ENCODE peak calls at places on chromosomes 2 and 18, in five cellular contexts. One of them, this sample, is unnamed. For H3K4me1, the result is how much of the 10 kb centered on the place peaks cover.

GRCh38 chr2:230054079-230054478 is 14.6 kb downstream of the SLC16A14 start:
- DNase-seq in colonic mucosa: no peak
- DNase-seq in body of pancreas: no peak
- DNase-seq in endothelial cell of umbilical vein: no peak
- DNase-seq in pancreas: no peak
- DNase-seq in this sample: no peak

GRCh38 chr18:27363918-27364317 is 178.8 kb upstream of the CHST9 start:
- DNase-seq in colonic mucosa: no peak
- DNase-seq in body of pancreas: no peak
- DNase-seq in endothelial cell of umbilical vein: no peak
- DNase-seq in pancreas: no peak
- DNase-seq in this sample: no peak

GRCh38 chr2:133253793-133254192 is 314.5 kb downstream of the NCKAP5 start:
- DNase-seq in colonic mucosa: no peak
- DNase-seq in body of pancreas: no peak
- DNase-seq in endothelial cell of umbilical vein: no peak
- DNase-seq in pancreas: no peak
- DNase-seq in this sample: no peak

GRCh38 chr18:37805773-37806380 is 240.3 kb upstream of the CELF4 start:
- DNase-seq in colonic mucosa: no peak
- DNase-seq in body of pancreas: no peak
- DNase-seq in endothelial cell of umbilical vein: no peak
- DNase-seq in pancreas: no peak
- DNase-seq in this sample: no peak

GRCh38 chr2:34806891-34807290 is 1207.8 kb upstream of the FAM98A start:
- DNase-seq in colonic mucosa: no peak
- DNase-seq in body of pancreas: no peak
- DNase-seq in endothelial cell of umbilical vein: no peak
- DNase-seq in pancreas: no peak
- DNase-seq in this sample: no peak

GRCh38 chr2:196399736-196400691 is 228.6 kb upstream of the STK17B start:
- DNase-seq in colonic mucosa: no peak
- DNase-seq in body of pancreas: no peak
- DNase-seq in endothelial cell of umbilical vein: peak
- DNase-seq in pancreas: no peak
- DNase-seq in this sample: no peak

GRCh38 chr2:47898089-47898731 is 8.1 kb downstream of the FBXO11 start:
- DNase-seq in colonic mucosa: no peak
- DNase-seq in body of pancreas: no peak
- DNase-seq in endothelial cell of umbilical vein: peak
- DNase-seq in pancreas: no peak
- DNase-seq in this sample: no peak

GRCh38 chr2:69571189-69571588 is 72.3 kb downstream of the AAK1 start:
- DNase-seq in colonic mucosa: no peak
- DNase-seq in body of pancreas: no peak
- DNase-seq in endothelial cell of umbilical vein: no peak
- DNase-seq in pancreas: no peak
- DNase-seq in this sample: no peak

GRCh38 chr2:106833248-106833647 is 52.7 kb downstream of the ST6GAL2 start:
- DNase-seq in colonic mucosa: no peak
- DNase-seq in body of pancreas: no peak
- DNase-seq in endothelial cell of umbilical vein: no peak
- DNase-seq in pancreas: no peak
- DNase-seq in this sample: no peak

DNA sequence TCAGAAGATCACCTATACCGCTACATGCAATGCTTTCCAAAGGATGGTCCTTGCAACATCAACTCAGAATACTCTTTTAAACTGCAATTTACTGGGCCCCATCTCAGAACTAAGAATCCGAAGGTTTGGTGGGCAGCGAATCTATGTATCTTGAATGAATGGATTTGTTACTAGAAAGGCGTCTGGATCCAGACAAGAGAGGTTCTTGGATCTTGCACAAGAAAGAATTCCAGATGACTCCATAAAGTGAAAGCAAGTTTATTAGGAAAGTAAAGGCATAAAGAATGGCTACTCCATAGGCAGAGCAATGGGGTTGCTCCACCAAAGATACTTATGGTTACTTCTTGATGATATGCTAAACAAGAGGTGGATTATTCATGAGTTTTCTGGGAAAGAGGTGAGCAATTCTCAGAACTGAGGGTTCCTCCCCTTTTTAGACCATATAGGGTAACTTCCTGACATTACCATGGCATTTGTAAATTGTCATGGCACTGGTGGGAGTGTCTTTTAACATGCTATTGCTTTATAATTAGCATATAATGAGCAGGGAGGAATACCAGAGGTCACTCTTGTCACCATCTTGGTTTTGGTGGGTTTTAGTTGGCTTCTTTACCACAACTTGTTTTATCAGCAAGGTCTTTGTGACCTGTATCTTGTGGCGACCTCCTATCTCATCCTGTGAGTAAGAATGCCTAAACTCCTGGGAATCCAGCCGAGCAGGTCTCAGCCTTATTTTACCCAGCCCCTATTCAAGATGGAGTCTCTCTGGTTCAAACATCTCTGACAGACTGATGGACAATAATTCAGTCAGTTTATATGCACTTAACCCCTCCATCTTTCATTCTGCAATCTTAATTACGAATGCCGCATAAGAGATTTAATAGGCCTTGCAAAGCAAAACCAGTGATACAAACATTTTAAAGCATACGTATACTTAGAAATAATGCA is 7.5 kb upstream of the RMDN2 start:
- DNase-seq in colonic mucosa: no peak
- DNase-seq in body of pancreas: no peak
- DNase-seq in endothelial cell of umbilical vein: no peak
- DNase-seq in pancreas: no peak
- DNase-seq in this sample: no peak
- H3K27ac ChIP-seq in colonic mucosa: no peak
- H3K27ac ChIP-seq in body of pancreas: peak
- H3K27ac ChIP-seq in endothelial cell of umbilical vein: no peak
- H3K27ac ChIP-seq in pancreas: no peak
- H3K27ac ChIP-seq in this sample: no peak

DNA sequence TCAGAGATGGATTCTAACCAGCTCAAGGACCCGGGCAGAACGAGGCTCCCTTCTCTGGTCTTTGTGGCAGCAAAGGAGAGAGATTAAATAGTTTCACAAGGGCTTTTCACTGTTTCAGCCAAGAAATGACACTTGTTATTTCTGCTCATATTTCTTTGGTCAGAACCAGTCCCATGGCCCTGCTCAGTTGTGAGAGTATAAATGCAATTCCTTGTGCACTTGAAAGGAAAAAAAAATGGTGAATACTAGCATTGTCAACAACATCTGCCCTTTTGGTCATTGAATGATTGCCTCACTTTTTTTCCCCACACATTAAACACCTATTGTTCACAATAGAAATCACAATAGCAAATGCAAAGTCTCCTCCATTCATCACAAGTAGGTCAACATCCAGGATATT is 104.4 kb downstream of the RDH14 start:
- DNase-seq in colonic mucosa: no peak
- DNase-seq in body of pancreas: no peak
- DNase-seq in endothelial cell of umbilical vein: peak
- DNase-seq in pancreas: no peak
- DNase-seq in this sample: no peak
- H3K4me3 ChIP-seq in colonic mucosa: no peak
- H3K4me3 ChIP-seq in body of pancreas: no peak
- H3K4me3 ChIP-seq in endothelial cell of umbilical vein: no peak
- H3K4me3 ChIP-seq in pancreas: no peak
- H3K4me3 ChIP-seq in this sample: no peak

GRCh38 chr18:49368161-49368875 is 92.1 kb downstream of the DYM start:
- DNase-seq in colonic mucosa: no peak
- DNase-seq in body of pancreas: peak
- DNase-seq in endothelial cell of umbilical vein: no peak
- DNase-seq in pancreas: peak
- DNase-seq in this sample: no peak

GRCh38 chr18:49377742-49378141 is 82.7 kb downstream of the DYM start:
- DNase-seq in colonic mucosa: no peak
- DNase-seq in body of pancreas: no peak
- DNase-seq in endothelial cell of umbilical vein: no peak
- DNase-seq in pancreas: no peak
- DNase-seq in this sample: no peak

GRCh38 chr18:49368876-49369440 is 91.5 kb downstream of the DYM start:
- DNase-seq in colonic mucosa: no peak
- DNase-seq in body of pancreas: peak
- DNase-seq in endothelial cell of umbilical vein: no peak
- DNase-seq in pancreas: peak
- DNase-seq in this sample: no peak

GRCh38 chr18:49371073-49371472 is 89.4 kb downstream of the DYM start:
- DNase-seq in colonic mucosa: no peak
- DNase-seq in body of pancreas: no peak
- DNase-seq in endothelial cell of umbilical vein: no peak
- DNase-seq in pancreas: no peak
- DNase-seq in this sample: no peak

GRCh38 chr18:49371786-49372185 is 88.7 kb downstream of the DYM start:
- DNase-seq in colonic mucosa: no peak
- DNase-seq in body of pancreas: no peak
- DNase-seq in endothelial cell of umbilical vein: no peak
- DNase-seq in pancreas: no peak
- DNase-seq in this sample: no peak
- H3K4me1 ChIP-seq in colonic mucosa: under half
- H3K4me1 ChIP-seq in body of pancreas: under half
- H3K4me1 ChIP-seq in endothelial cell of umbilical vein: under half
- H3K4me1 ChIP-seq in pancreas: under half
- H3K4me1 ChIP-seq in this sample: under half

GRCh38 chr18:61893971-61894750 is 1.4 kb upstream of the RNF152 start:
- DNase-seq in colonic mucosa: peak
- DNase-seq in body of pancreas: peak
- DNase-seq in endothelial cell of umbilical vein: peak
- DNase-seq in pancreas: peak
- DNase-seq in this sample: peak
- H3K27ac ChIP-seq in colonic mucosa: peak
- H3K27ac ChIP-seq in body of pancreas: peak
- H3K27ac ChIP-seq in endothelial cell of umbilical vein: peak
- H3K27ac ChIP-seq in pancreas: peak
- H3K27ac ChIP-seq in this sample: no peak

GRCh38 chr2:40101076-40101688 is 322.1 kb upstream of the THUMPD2 start:
- DNase-seq in colonic mucosa: no peak
- DNase-seq in body of pancreas: no peak
- DNase-seq in endothelial cell of umbilical vein: no peak
- DNase-seq in pancreas: no peak
- DNase-seq in this sample: no peak
- H3K4me3 ChIP-seq in colonic mucosa: no peak
- H3K4me3 ChIP-seq in body of pancreas: no peak
- H3K4me3 ChIP-seq in endothelial cell of umbilical vein: no peak
- H3K4me3 ChIP-seq in pancreas: no peak
- H3K4me3 ChIP-seq in this sample: no peak

GRCh38 chr2:211205841-211206240 is 649.4 kb downstream of the CPS1 start:
- DNase-seq in colonic mucosa: no peak
- DNase-seq in body of pancreas: no peak
- DNase-seq in endothelial cell of umbilical vein: no peak
- DNase-seq in pancreas: no peak
- DNase-seq in this sample: no peak
- H3K4me1 ChIP-seq in colonic mucosa: under half
- H3K4me1 ChIP-seq in body of pancreas: under half
- H3K4me1 ChIP-seq in endothelial cell of umbilical vein: under half
- H3K4me1 ChIP-seq in pancreas: under half
- H3K4me1 ChIP-seq in this sample: under half